ENCODE peak calls at places on chromosome 21, in six cellular contexts. V, N, A, Q, Y and H are unnamed samples.

GRCh38 chr21:46675595-46676280 is 40.3 kb downstream of the PRMT2 start:
- DNase-seq in V (no peak), N (no peak), A (no peak), Q (no peak), Y (no peak), H (no peak)

GRCh38 chr21:25688284-25689035 is 46.2 kb downstream of the ATP5PF start:
- DNase-seq in V (no peak), N (no peak), A (peak; percentile 62), Q (no peak), Y (no peak), H (no peak)

GRCh38 chr21:38913120-38913975 is 107.6 kb downstream of the ETS2 start:
- DNase-seq in V (peak; percentile 49), N (peak; percentile 75), A (peak; percentile 35), Q (no peak), Y (no peak), H (peak; percentile 79)

GRCh38 chr21:27104749-27105439 is 138.0 kb upstream of the ADAMTS5 start:
- DNase-seq in V (no peak), N (no peak), A (no peak), Q (no peak), Y (no peak), H (no peak)

GRCh38 chr21:23131177-23131576 is 2133.0 kb downstream of the NCAM2 start:
- DNase-seq in V (peak; percentile 1), N (peak; percentile 14), A (peak; percentile 28), Q (peak; percentile 1), Y (no peak), H (no peak)

GRCh38 chr21:17585875-17586450 is 26.7 kb downstream of the BTG3 start:
- DNase-seq in V (peak; percentile 58), N (no peak), A (peak; percentile 56), Q (peak; percentile 43), Y (no peak), H (peak; percentile 5)

GRCh38 chr21:15953551-15954116 is 223.9 kb downstream of the USP25 start:
- DNase-seq in V (no peak), N (no peak), A (no peak), Q (no peak), Y (no peak), H (no peak)

GRCh38 chr21:31161157-31161556 is 122.9 kb upstream of the KRTAP19-8 start:
- DNase-seq in V (no peak), N (no peak), A (no peak), Q (no peak), Y (no peak), H (no peak)

GRCh38 chr21:31686272-31686913 is 26.9 kb downstream of the SOD1 start:
- DNase-seq in V (no peak), N (no peak), A (no peak), Q (no peak), Y (no peak), H (no peak)

GRCh38 chr21:42536601-42537000 is 22.9 kb downstream of the SLC37A1 start:
- DNase-seq in V (no peak), N (peak; percentile 4), A (no peak), Q (no peak), Y (no peak), H (no peak)

GRCh38 chr21:42535602-42536171 is 22.0 kb downstream of the SLC37A1 start:
- DNase-seq in V (no peak), N (no peak), A (peak; percentile 15), Q (no peak), Y (no peak), H (no peak)

GRCh38 chr21:42538479-42539275 is 25.0 kb downstream of the SLC37A1 start:
- DNase-seq in V (no peak), N (no peak), A (no peak), Q (no peak), Y (no peak), H (no peak)

GRCh38 chr21:42539342-42539741 is 25.7 kb downstream of the SLC37A1 start:
- DNase-seq in V (no peak), N (no peak), A (no peak), Q (no peak), Y (no peak), H (no peak)

DNA sequence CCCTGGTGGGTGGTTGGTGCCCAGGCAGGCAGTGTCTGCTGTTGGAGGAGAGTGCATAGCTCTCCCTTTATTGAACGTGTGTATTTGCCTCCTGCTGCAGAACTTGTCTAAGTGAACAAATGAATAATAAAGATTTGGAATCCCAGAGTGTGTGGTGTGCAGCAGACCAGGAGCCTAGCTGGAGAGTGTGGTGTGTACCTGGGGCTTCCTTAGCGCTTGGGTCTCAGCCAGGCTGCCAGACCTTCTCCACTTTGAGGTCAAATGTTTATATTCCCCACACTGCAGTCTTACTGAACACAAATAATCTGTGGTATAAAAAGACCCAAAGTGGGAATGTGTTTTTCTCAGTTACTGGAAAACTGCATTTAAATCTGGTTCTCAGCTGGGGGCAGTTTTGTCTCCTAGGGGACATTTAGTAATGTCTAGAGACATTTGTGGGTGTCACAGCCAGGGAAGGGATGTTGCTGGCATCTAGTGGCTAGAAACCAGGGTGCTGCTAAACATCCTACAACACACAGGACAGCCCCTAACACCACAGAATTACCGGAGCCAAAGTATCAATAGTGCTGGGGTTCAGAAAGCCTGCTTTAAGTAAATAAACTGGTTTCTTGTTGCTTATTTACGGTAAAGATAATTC is 23.6 kb downstream of the SLC37A1 start:
- DNase-seq in V (peak; percentile 36), N (peak; percentile 2), A (no peak), Q (peak; percentile 61), Y (no peak), H (no peak)
- TF ChIP-seq MAX in V (no peak), N (no peak), A (no peak), Q (no peak), Y (no peak), H (no peak)

GRCh38 chr21:45256912-45257672 is 30.6 kb downstream of the POFUT2 start:
- DNase-seq in V (peak; percentile 90), N (no peak), A (peak; percentile 61), Q (peak; percentile 74), Y (no peak), H (no peak)
- TF ChIP-seq MAX in V (peak; percentile 45), N (no peak), A (no peak), Q (no peak), Y (no peak), H (no peak)

GRCh38 chr21:41419921-41420862 is 5.8 kb upstream of the MX1 start:
- DNase-seq in V (peak; percentile 25), N (peak; percentile 74), A (peak; percentile 91), Q (peak; percentile 76), Y (peak; percentile 46), H (peak; percentile 49)

GRCh38 chr21:41422546-41423372 is 3.3 kb upstream of the MX1 start:
- DNase-seq in V (no peak), N (no peak), A (no peak), Q (no peak), Y (no peak), H (no peak)

GRCh38 chr21:41418956-41419680 is 6.9 kb upstream of the MX1 start:
- DNase-seq in V (no peak), N (no peak), A (no peak), Q (no peak), Y (no peak), H (no peak)

GRCh38 chr21:41418393-41418792 is 7.6 kb upstream of the MX1 start:
- DNase-seq in V (no peak), N (no peak), A (no peak), Q (no peak), Y (no peak), H (no peak)
- TF ChIP-seq MAX in V (no peak), N (no peak), A (no peak), Q (no peak), Y (no peak), H (no peak)

GRCh38 chr21:41663805-41664788 is 102.8 kb downstream of the RIPK4 start:
- DNase-seq in V (no peak), N (no peak), A (peak; percentile 6), Q (peak; percentile 57), Y (no peak), H (peak; percentile 65)
- TF ChIP-seq MAX in V (no peak), N (no peak), A (no peak), Q (no peak), Y (no peak), H (peak; percentile 68)

DNA sequence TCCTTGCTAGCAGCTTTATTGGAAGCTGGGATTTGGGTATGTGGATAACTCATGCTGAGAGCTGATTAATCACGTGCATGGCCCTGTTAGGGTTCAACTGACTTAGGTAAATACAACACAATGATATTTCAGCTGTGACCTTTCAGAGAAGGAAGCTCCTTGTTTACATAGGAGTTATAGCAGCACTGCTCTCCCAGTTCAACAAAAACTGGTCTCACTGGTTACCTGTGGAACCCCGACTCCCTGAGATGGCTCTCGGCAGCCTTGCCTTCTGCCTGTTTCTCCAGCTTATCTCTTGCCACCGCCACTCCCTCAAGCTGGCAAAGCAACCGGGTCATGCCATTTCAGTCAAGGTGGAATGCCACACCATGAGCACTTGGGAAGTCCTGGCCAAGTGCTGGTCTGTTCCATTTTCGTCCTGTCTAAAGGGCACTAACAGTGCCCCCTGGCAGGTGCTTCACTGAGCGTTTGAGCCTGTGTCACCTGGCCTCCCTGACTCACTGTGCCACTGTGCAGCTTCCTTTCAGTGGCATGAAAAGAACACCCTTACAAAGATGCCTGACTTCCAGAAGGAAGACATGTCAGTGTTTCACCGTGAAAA is 31.6 kb downstream of the DOP1B start:
- DNase-seq in V (no peak), N (no peak), A (peak; percentile 14), Q (no peak), Y (no peak), H (peak; percentile 22)
- TF ChIP-seq MAX in V (no peak), N (no peak), A (no peak), Q (no peak), Y (no peak), H (no peak)